ENCODE peak calls at places on chromosomes 7 and 10, in five cellular contexts. K is smooth muscle cell of the brain vasculature; Y is GM23248; Q is activated naive CD4-positive, alpha-beta T cell treated with anti-CD3 and anti-CD28 coated beads for 36 hours; F is HuH-7. J is an unnamed sample.
A peak's percentile ranks its signal among the peaks of the same experiment; 100 is the strongest.

GRCh38 chr10:30842185-30842584 is 189.5 kb downstream of the ZNF438 start:
- DNase-seq in K (no peak), Y (peak; percentile 7), Q (no peak), F (no peak), J (no peak)

GRCh38 chr7:123366991-123367390 is 167.2 kb upstream of the SLC13A1 start:
- DNase-seq in K (no peak), Y (no peak), Q (no peak), F (no peak), J (no peak)

GRCh38 chr10:82609845-82610244 is 734.9 kb downstream of the NRG3 start:
- DNase-seq in K (no peak), Y (no peak), Q (no peak), F (no peak), J (no peak)

GRCh38 chr10:34280599-34281374 is 534.3 kb downstream of the PARD3 start:
- DNase-seq in K (peak; percentile 95), Y (peak; percentile 95), Q (peak; percentile 23), F (no peak), J (no peak)

GRCh38 chr10:72426982-72427381 is 72.3 kb upstream of the DNAJB12 start:
- DNase-seq in K (no peak), Y (no peak), Q (no peak), F (no peak), J (no peak)

GRCh38 chr7:75042299-75042698 is 31.3 kb downstream of the RCC1L start:
- DNase-seq in K (no peak), Y (no peak), Q (no peak), F (no peak), J (no peak)

GRCh38 chr7:66281678-66282593 is 76.8 kb downstream of the TPST1 start:
- DNase-seq in K (peak; percentile 58), Y (peak; percentile 99), Q (no peak), F (no peak), J (no peak)

GRCh38 chr7:64498270-64498669 is 64.6 kb downstream of the ZNF680 start:
- DNase-seq in K (no peak), Y (no peak), Q (no peak), F (no peak), J (no peak)

GRCh38 chr7:4805110-4805978 is 29.9 kb downstream of the AP5Z1 start:
- DNase-seq in K (no peak), Y (no peak), Q (no peak), F (no peak), J (no peak)

GRCh38 chr7:7996568-7996967 is 28.0 kb downstream of the GLCCI1 start:
- DNase-seq in K (no peak), Y (peak; percentile 6), Q (no peak), F (no peak), J (no peak)

GRCh38 chr7:12647364-12648219 is 39.8 kb upstream of the ARL4A start:
- DNase-seq in K (no peak), Y (peak; percentile 87), Q (no peak), F (no peak), J (no peak)

GRCh38 chr10:21494221-21495001 is 31.1 kb downstream of the SKIDA1 start:
- DNase-seq in K (no peak), Y (peak; percentile 59), Q (peak; percentile 11), F (no peak), J (no peak)

GRCh38 chr10:76160758-76161555 is 729.5 kb downstream of the LRMDA start:
- DNase-seq in K (no peak), Y (peak; percentile 32), Q (no peak), F (no peak), J (no peak)

GRCh38 chr10:102117391-102118159 is 2.6 kb downstream of the LDB1 start:
- DNase-seq in K (no peak), Y (peak; percentile 76), Q (peak; percentile 77), F (no peak), J (no peak)

GRCh38 chr7:43454936-43455518 is 127.9 kb upstream of the STK17A start:
- DNase-seq in K (no peak), Y (peak; percentile 72), Q (no peak), F (peak; percentile 59), J (no peak)

GRCh38 chr10:99660662-99661369 is 1.5 kb downstream of the ENTPD7 start:
- DNase-seq in K (no peak), Y (no peak), Q (no peak), F (no peak), J (no peak)

GRCh38 chr10:129968937-129969527 is 5.0 kb upstream of the EBF3 start:
- DNase-seq in K (no peak), Y (peak; percentile 77), Q (peak; percentile 74), F (no peak), J (no peak)